ENCODE peak calls at places on chromosomes 5 and 9, in six cellular contexts. Q is A549, Y is GM12878, D is NB4, K is K562, V is endothelial cell of umbilical vein. W is an unnamed sample.

GRCh38 chr5:217860-218456 is at the start of the genes CCDC127 and SDHA:
- DNase-seq in Q (peak), Y (peak), D (peak), K (peak), V (peak), W (peak)

GRCh38 chr9:116546711-116547581 is 140.2 kb upstream of the TRIM32 start:
- DNase-seq in Q (peak), Y (no peak), D (peak), K (no peak), V (no peak), W (peak)

GRCh38 chr9:18459958-18460584 is 13.9 kb upstream of the ADAMTSL1 start:
- DNase-seq in Q (peak), Y (no peak), D (no peak), K (no peak), V (peak), W (no peak)

GRCh38 chr9:71944754-71945409 is 33.4 kb downstream of the C9orf85 start:
- DNase-seq in Q (no peak), Y (no peak), D (no peak), K (no peak), V (no peak), W (peak)

GRCh38 chr9:20658677-20659473 is 25.2 kb upstream of the FOCAD start:
- DNase-seq in Q (peak), Y (no peak), D (peak), K (no peak), V (peak), W (no peak)

GRCh38 chr9:30758726-30759446 is 1625.6 kb upstream of the ACO1 start:
- DNase-seq in Q (no peak), Y (no peak), D (no peak), K (no peak), V (no peak), W (no peak)

GRCh38 chr5:44774279-44774880 is 34.4 kb upstream of the MRPS30 start:
- DNase-seq in Q (peak), Y (no peak), D (peak), K (peak), V (peak), W (peak)

GRCh38 chr9:78003730-78004129 is 27.9 kb downstream of the GNAQ start:
- DNase-seq in Q (no peak), Y (no peak), D (no peak), K (no peak), V (no peak), W (no peak)

GRCh38 chr5:146533882-146534281 is 17.9 kb upstream of the GPR151 start:
- DNase-seq in Q (no peak), Y (no peak), D (no peak), K (no peak), V (no peak), W (no peak)

GRCh38 chr5:77449277-77449676 is 42.8 kb downstream of the WDR41 start:
- DNase-seq in Q (no peak), Y (no peak), D (peak), K (peak), V (no peak), W (no peak)

GRCh38 chr9:136297016-136297691 is 6.7 kb downstream of the CCDC187 start:
- DNase-seq in Q (no peak), Y (no peak), D (no peak), K (no peak), V (peak), W (peak)

GRCh38 chr5:94849821-94850736 is 231.6 kb downstream of the SLF1 start:
- DNase-seq in Q (peak), Y (peak), D (peak), K (peak), V (peak), W (peak)

GRCh38 chr9:93671030-93671358 is 94.6 kb downstream of the PHF2 start:
- DNase-seq in Q (no peak), Y (no peak), D (no peak), K (no peak), V (no peak), W (no peak)

GRCh38 chr5:52015760-52016159 is 632.5 kb downstream of the ISL1 start:
- DNase-seq in Q (no peak), Y (no peak), D (peak), K (no peak), V (no peak), W (peak)

GRCh38 chr9:112556497-112557085 is 70.0 kb downstream of the KIAA1958 start:
- DNase-seq in Q (peak), Y (no peak), D (no peak), K (no peak), V (no peak), W (no peak)

GRCh38 chr5:100502684-100503083 is 32.5 kb upstream of the FAM174A start:
- DNase-seq in Q (no peak), Y (no peak), D (no peak), K (no peak), V (no peak), W (no peak)

GRCh38 chr5:108747111-108748009 is at the start of gene FER:
- DNase-seq in Q (peak), Y (peak), D (peak), K (peak), V (peak), W (peak)

GRCh38 chr9:110602281-110602680 is 22.7 kb upstream of the SVEP1 start:
- DNase-seq in Q (no peak), Y (no peak), D (no peak), K (no peak), V (no peak), W (no peak)

GRCh38 chr9:136864996-136865767 is 926 bp downstream of the EDF1 start:
- DNase-seq in Q (no peak), Y (no peak), D (no peak), K (no peak), V (no peak), W (no peak)

GRCh38 chr5:134594797-134595457 is 37.7 kb downstream of the SAR1B start:
- DNase-seq in Q (no peak), Y (peak), D (no peak), K (no peak), V (no peak), W (no peak)

GRCh38 chr5:177361418-177362101 is 3.8 kb downstream of the RGS14 start:
- DNase-seq in Q (no peak), Y (no peak), D (peak), K (no peak), V (no peak), W (no peak)

GRCh38 chr9:131235480-131235851 is 40.8 kb downstream of the FAM78A start:
- DNase-seq in Q (no peak), Y (no peak), D (no peak), K (no peak), V (no peak), W (no peak)

GRCh38 chr9:109297899-109298298 is 23.0 kb downstream of the EPB41L4B start:
- DNase-seq in Q (peak), Y (no peak), D (peak), K (no peak), V (no peak), W (no peak)

GRCh38 chr5:93622240-93622885 is 39.3 kb downstream of the NR2F1 start:
- DNase-seq in Q (peak), Y (no peak), D (peak), K (no peak), V (no peak), W (peak)

GRCh38 chr9:78167356-78167755 is 68.5 kb upstream of the CEP78 start:
- DNase-seq in Q (peak), Y (no peak), D (no peak), K (no peak), V (peak), W (no peak)

GRCh38 chr9:134321957-134322741 is 4.1 kb upstream of the RXRA start:
- DNase-seq in Q (no peak), Y (no peak), D (no peak), K (no peak), V (no peak), W (no peak)
- TF ChIP-seq MYC in Q (no peak), Y (no peak), D (no peak), K (no peak), V (no peak), W (no peak)

DNA sequence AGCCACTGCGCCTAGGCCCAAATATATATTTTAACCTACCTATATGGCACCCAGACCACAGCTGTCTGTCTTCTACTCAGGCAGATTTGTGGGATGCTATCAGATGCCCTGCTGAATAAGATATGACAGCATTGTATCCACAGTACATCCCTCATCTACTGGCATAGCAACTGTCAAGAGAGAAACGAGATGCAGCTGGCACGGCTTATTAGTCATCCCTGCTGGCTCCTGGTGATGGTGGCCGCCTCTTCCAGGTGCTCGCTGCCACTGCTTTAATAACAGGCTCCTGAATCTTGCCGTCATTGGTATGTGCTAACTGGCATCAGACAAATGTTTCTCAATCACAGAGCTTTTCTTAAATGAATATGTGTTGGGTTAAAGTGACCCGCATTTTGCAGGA is 34.0 kb downstream of the B4GALT1 start:
- DNase-seq in Q (no peak), Y (no peak), D (no peak), K (no peak), V (no peak), W (no peak)
- TF ChIP-seq MYC in Q (no peak), Y (no peak), D (no peak), K (no peak), V (no peak), W (no peak)

DNA sequence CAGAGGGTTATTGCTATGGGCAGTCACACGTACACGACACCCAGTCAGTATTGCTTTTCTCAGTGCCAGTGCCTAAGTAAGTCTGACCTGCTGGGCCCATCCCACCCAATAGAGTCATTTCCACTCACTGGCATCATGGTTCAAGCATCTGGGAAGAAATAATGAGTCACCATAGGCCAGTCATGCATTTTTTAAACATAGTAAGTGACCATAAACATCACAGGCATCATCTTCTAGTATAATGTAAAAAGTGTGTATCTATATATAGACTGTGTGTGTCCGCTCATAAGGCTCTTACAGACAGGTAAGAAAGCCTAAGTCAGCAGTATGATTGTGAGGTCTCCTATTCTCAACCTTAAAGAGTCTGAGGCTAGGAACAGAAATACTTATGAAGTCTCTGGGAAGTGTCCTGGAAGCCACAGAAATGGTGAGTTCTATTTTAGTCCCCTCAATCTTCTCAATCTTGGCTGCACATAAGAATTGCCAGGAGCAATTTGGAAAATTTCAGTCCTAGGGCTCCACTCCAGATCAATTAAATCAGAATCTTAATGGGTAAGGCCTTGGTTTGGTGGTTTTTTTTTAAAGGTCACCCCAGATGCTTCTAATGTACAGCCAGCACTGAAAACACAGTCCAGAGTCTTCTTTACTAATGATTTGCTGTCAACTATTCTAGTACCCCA is 65.2 kb downstream of the ZNF366 start:
- DNase-seq in Q (peak), Y (no peak), D (no peak), K (no peak), V (peak), W (no peak)
- TF ChIP-seq MYC in Q (no peak), Y (no peak), D (no peak), K (no peak), V (no peak), W (no peak)

GRCh38 chr9:28032178-28032532 is 458.9 kb upstream of the C9orf72 start:
- DNase-seq in Q (no peak), Y (no peak), D (no peak), K (no peak), V (no peak), W (no peak)
- TF ChIP-seq MYC in Q (no peak), Y (no peak), D (no peak), K (no peak), V (no peak), W (no peak)

GRCh38 chr9:108149346-108149745 is 659.8 kb upstream of the KLF4 start:
- DNase-seq in Q (no peak), Y (no peak), D (no peak), K (no peak), V (peak), W (no peak)
- TF ChIP-seq MYC in Q (no peak), Y (no peak), D (no peak), K (no peak), V (no peak), W (no peak)

GRCh38 chr5:75048457-75048953 is 3.9 kb downstream of the GCNT4 start:
- DNase-seq in Q (no peak), Y (peak), D (no peak), K (no peak), V (no peak), W (no peak)
- TF ChIP-seq MYC in Q (no peak), Y (no peak), D (no peak), K (no peak), V (no peak), W (no peak)

GRCh38 chr5:7494446-7495132 is 98.7 kb downstream of the ADCY2 start:
- DNase-seq in Q (no peak), Y (no peak), D (no peak), K (no peak), V (no peak), W (no peak)
- TF ChIP-seq MYC in Q (no peak), Y (no peak), D (no peak), K (no peak), V (no peak), W (no peak)

W was measured in HepG2.